ENCODE peak calls at places on chromosomes 5 and 9, in eight cellular contexts. One of them, this sample, is unnamed.

GRCh38 chr5:37840036-37840909 is at the start of gene GDNF:
- DNase-seq in Peyer's patch: no peak
- DNase-seq in midbrain: peak
- DNase-seq in endodermal cell: peak
- DNase-seq in activated CD8-positive, alpha-beta memory T cell treated with anti-CD3 and anti-CD28 coated beads for 24 hours: no peak
- DNase-seq in A673: peak
- DNase-seq in hippocampal formation: peak
- DNase-seq in stimulated activated CD4-positive, alpha-beta T cell treated with anti-CD3 and anti-CD28 coated beads, Interleukin-15, amount 100 ng/mL, for 48 hours: no peak
- DNase-seq in this sample: peak

GRCh38 chr5:80346055-80346454 is 26.3 kb downstream of the SPZ1 start:
- DNase-seq in Peyer's patch: peak
- DNase-seq in stimulated activated CD4-positive, alpha-beta T cell treated with anti-CD3 and anti-CD28 coated beads, Interleukin-15, amount 100 ng/mL, for 48 hours: no peak
- DNase-seq in endodermal cell: peak
- DNase-seq in activated CD8-positive, alpha-beta memory T cell treated with anti-CD3 and anti-CD28 coated beads for 24 hours: no peak
- DNase-seq in midbrain: peak
- DNase-seq in hippocampal formation: no peak
- DNase-seq in A673: peak
- DNase-seq in this sample: peak

GRCh38 chr9:22030101-22030598 is 21.0 kb upstream of the CDKN2B start:
- DNase-seq in endodermal cell: no peak
- DNase-seq in midbrain: no peak
- DNase-seq in activated CD8-positive, alpha-beta memory T cell treated with anti-CD3 and anti-CD28 coated beads for 24 hours: no peak
- DNase-seq in hippocampal formation: no peak
- DNase-seq in stimulated activated CD4-positive, alpha-beta T cell treated with anti-CD3 and anti-CD28 coated beads, Interleukin-15, amount 100 ng/mL, for 48 hours: no peak
- DNase-seq in Peyer's patch: no peak
- DNase-seq in A673: no peak
- DNase-seq in this sample: no peak

GRCh38 chr5:98774192-98775046 is 956 bp downstream of the RGMB start:
- DNase-seq in midbrain: no peak
- DNase-seq in stimulated activated CD4-positive, alpha-beta T cell treated with anti-CD3 and anti-CD28 coated beads, Interleukin-15, amount 100 ng/mL, for 48 hours: no peak
- DNase-seq in Peyer's patch: peak
- DNase-seq in hippocampal formation: peak
- DNase-seq in A673: peak
- DNase-seq in endodermal cell: peak
- DNase-seq in activated CD8-positive, alpha-beta memory T cell treated with anti-CD3 and anti-CD28 coated beads for 24 hours: peak
- DNase-seq in this sample: peak

GRCh38 chr5:96629774-96630173 is 32.4 kb upstream of the CAST start:
- DNase-seq in A673: peak
- DNase-seq in endodermal cell: no peak
- DNase-seq in activated CD8-positive, alpha-beta memory T cell treated with anti-CD3 and anti-CD28 coated beads for 24 hours: no peak
- DNase-seq in hippocampal formation: no peak
- DNase-seq in midbrain: no peak
- DNase-seq in Peyer's patch: no peak
- DNase-seq in stimulated activated CD4-positive, alpha-beta T cell treated with anti-CD3 and anti-CD28 coated beads, Interleukin-15, amount 100 ng/mL, for 48 hours: no peak
- DNase-seq in this sample: peak

GRCh38 chr5:178433273-178433775 is 156.9 kb downstream of the COL23A1 start:
- DNase-seq in stimulated activated CD4-positive, alpha-beta T cell treated with anti-CD3 and anti-CD28 coated beads, Interleukin-15, amount 100 ng/mL, for 48 hours: no peak
- DNase-seq in midbrain: no peak
- DNase-seq in Peyer's patch: no peak
- DNase-seq in A673: no peak
- DNase-seq in hippocampal formation: no peak
- DNase-seq in activated CD8-positive, alpha-beta memory T cell treated with anti-CD3 and anti-CD28 coated beads for 24 hours: peak
- DNase-seq in endodermal cell: peak
- DNase-seq in this sample: no peak

GRCh38 chr5:150339165-150339564 is 18.3 kb upstream of the TCOF1 start:
- DNase-seq in midbrain: peak
- DNase-seq in activated CD8-positive, alpha-beta memory T cell treated with anti-CD3 and anti-CD28 coated beads for 24 hours: no peak
- DNase-seq in endodermal cell: no peak
- DNase-seq in Peyer's patch: no peak
- DNase-seq in hippocampal formation: peak
- DNase-seq in stimulated activated CD4-positive, alpha-beta T cell treated with anti-CD3 and anti-CD28 coated beads, Interleukin-15, amount 100 ng/mL, for 48 hours: no peak
- DNase-seq in A673: no peak
- DNase-seq in this sample: peak

GRCh38 chr5:27810458-27810857 is 772.1 kb upstream of the CDH9 start:
- DNase-seq in midbrain: no peak
- DNase-seq in stimulated activated CD4-positive, alpha-beta T cell treated with anti-CD3 and anti-CD28 coated beads, Interleukin-15, amount 100 ng/mL, for 48 hours: no peak
- DNase-seq in A673: peak
- DNase-seq in endodermal cell: no peak
- DNase-seq in hippocampal formation: no peak
- DNase-seq in activated CD8-positive, alpha-beta memory T cell treated with anti-CD3 and anti-CD28 coated beads for 24 hours: no peak
- DNase-seq in Peyer's patch: no peak
- DNase-seq in this sample: no peak

GRCh38 chr5:1874820-1875219 is 7.9 kb downstream of the IRX4 start:
- DNase-seq in activated CD8-positive, alpha-beta memory T cell treated with anti-CD3 and anti-CD28 coated beads for 24 hours: no peak
- DNase-seq in endodermal cell: peak
- DNase-seq in midbrain: no peak
- DNase-seq in Peyer's patch: no peak
- DNase-seq in stimulated activated CD4-positive, alpha-beta T cell treated with anti-CD3 and anti-CD28 coated beads, Interleukin-15, amount 100 ng/mL, for 48 hours: no peak
- DNase-seq in A673: peak
- DNase-seq in hippocampal formation: no peak
- DNase-seq in this sample: peak

GRCh38 chr5:126015244-126016054 is 407.8 kb upstream of the GRAMD2B start:
- DNase-seq in A673: no peak
- DNase-seq in stimulated activated CD4-positive, alpha-beta T cell treated with anti-CD3 and anti-CD28 coated beads, Interleukin-15, amount 100 ng/mL, for 48 hours: no peak
- DNase-seq in midbrain: peak
- DNase-seq in hippocampal formation: peak
- DNase-seq in activated CD8-positive, alpha-beta memory T cell treated with anti-CD3 and anti-CD28 coated beads for 24 hours: no peak
- DNase-seq in endodermal cell: no peak
- DNase-seq in Peyer's patch: no peak
- DNase-seq in this sample: peak

GRCh38 chr5:9115093-9115492 is 430.8 kb downstream of the SEMA5A start:
- DNase-seq in A673: no peak
- DNase-seq in stimulated activated CD4-positive, alpha-beta T cell treated with anti-CD3 and anti-CD28 coated beads, Interleukin-15, amount 100 ng/mL, for 48 hours: no peak
- DNase-seq in hippocampal formation: no peak
- DNase-seq in activated CD8-positive, alpha-beta memory T cell treated with anti-CD3 and anti-CD28 coated beads for 24 hours: no peak
- DNase-seq in endodermal cell: no peak
- DNase-seq in midbrain: no peak
- DNase-seq in Peyer's patch: no peak
- DNase-seq in this sample: no peak

GRCh38 chr5:121968910-121969607 is 7.3 kb downstream of the SRFBP1 start:
- DNase-seq in activated CD8-positive, alpha-beta memory T cell treated with anti-CD3 and anti-CD28 coated beads for 24 hours: no peak
- DNase-seq in Peyer's patch: no peak
- DNase-seq in stimulated activated CD4-positive, alpha-beta T cell treated with anti-CD3 and anti-CD28 coated beads, Interleukin-15, amount 100 ng/mL, for 48 hours: no peak
- DNase-seq in A673: peak
- DNase-seq in endodermal cell: no peak
- DNase-seq in hippocampal formation: no peak
- DNase-seq in midbrain: no peak
- DNase-seq in this sample: peak

GRCh38 chr5:35246411-35246810 is 16.1 kb upstream of the PRLR start:
- DNase-seq in activated CD8-positive, alpha-beta memory T cell treated with anti-CD3 and anti-CD28 coated beads for 24 hours: no peak
- DNase-seq in Peyer's patch: no peak
- DNase-seq in stimulated activated CD4-positive, alpha-beta T cell treated with anti-CD3 and anti-CD28 coated beads, Interleukin-15, amount 100 ng/mL, for 48 hours: no peak
- DNase-seq in hippocampal formation: no peak
- DNase-seq in A673: no peak
- DNase-seq in midbrain: no peak
- DNase-seq in endodermal cell: no peak
- DNase-seq in this sample: peak

GRCh38 chr9:89719202-89719601 is 114.4 kb downstream of the GADD45G start:
- DNase-seq in A673: no peak
- DNase-seq in endodermal cell: no peak
- DNase-seq in midbrain: no peak
- DNase-seq in activated CD8-positive, alpha-beta memory T cell treated with anti-CD3 and anti-CD28 coated beads for 24 hours: no peak
- DNase-seq in hippocampal formation: no peak
- DNase-seq in stimulated activated CD4-positive, alpha-beta T cell treated with anti-CD3 and anti-CD28 coated beads, Interleukin-15, amount 100 ng/mL, for 48 hours: no peak
- DNase-seq in Peyer's patch: no peak
- DNase-seq in this sample: no peak

GRCh38 chr9:90880669-90881068 is 79.0 kb downstream of the SYK start:
- DNase-seq in stimulated activated CD4-positive, alpha-beta T cell treated with anti-CD3 and anti-CD28 coated beads, Interleukin-15, amount 100 ng/mL, for 48 hours: no peak
- DNase-seq in hippocampal formation: no peak
- DNase-seq in endodermal cell: no peak
- DNase-seq in activated CD8-positive, alpha-beta memory T cell treated with anti-CD3 and anti-CD28 coated beads for 24 hours: peak
- DNase-seq in Peyer's patch: no peak
- DNase-seq in A673: no peak
- DNase-seq in midbrain: no peak
- DNase-seq in this sample: no peak

GRCh38 chr5:41510176-41510831 is at the start of gene PLCXD3:
- DNase-seq in stimulated activated CD4-positive, alpha-beta T cell treated with anti-CD3 and anti-CD28 coated beads, Interleukin-15, amount 100 ng/mL, for 48 hours: no peak
- DNase-seq in A673: peak
- DNase-seq in midbrain: no peak
- DNase-seq in hippocampal formation: no peak
- DNase-seq in activated CD8-positive, alpha-beta memory T cell treated with anti-CD3 and anti-CD28 coated beads for 24 hours: no peak
- DNase-seq in endodermal cell: peak
- DNase-seq in Peyer's patch: no peak
- DNase-seq in this sample: peak

GRCh38 chr9:27280249-27280648 is 16.7 kb downstream of the EQTN start:
- DNase-seq in stimulated activated CD4-positive, alpha-beta T cell treated with anti-CD3 and anti-CD28 coated beads, Interleukin-15, amount 100 ng/mL, for 48 hours: no peak
- DNase-seq in activated CD8-positive, alpha-beta memory T cell treated with anti-CD3 and anti-CD28 coated beads for 24 hours: no peak
- DNase-seq in endodermal cell: no peak
- DNase-seq in Peyer's patch: no peak
- DNase-seq in A673: no peak
- DNase-seq in hippocampal formation: no peak
- DNase-seq in midbrain: no peak
- DNase-seq in this sample: no peak

GRCh38 chr5:109740329-109740728 is 50.6 kb downstream of the MAN2A1 start:
- DNase-seq in activated CD8-positive, alpha-beta memory T cell treated with anti-CD3 and anti-CD28 coated beads for 24 hours: no peak
- DNase-seq in midbrain: no peak
- DNase-seq in stimulated activated CD4-positive, alpha-beta T cell treated with anti-CD3 and anti-CD28 coated beads, Interleukin-15, amount 100 ng/mL, for 48 hours: no peak
- DNase-seq in A673: no peak
- DNase-seq in endodermal cell: peak
- DNase-seq in Peyer's patch: no peak
- DNase-seq in hippocampal formation: no peak
- DNase-seq in this sample: peak

GRCh38 chr9:125984461-125984860 is 237.3 kb downstream of the PBX3 start:
- DNase-seq in hippocampal formation: no peak
- DNase-seq in A673: no peak
- DNase-seq in stimulated activated CD4-positive, alpha-beta T cell treated with anti-CD3 and anti-CD28 coated beads, Interleukin-15, amount 100 ng/mL, for 48 hours: no peak
- DNase-seq in Peyer's patch: no peak
- DNase-seq in activated CD8-positive, alpha-beta memory T cell treated with anti-CD3 and anti-CD28 coated beads for 24 hours: no peak
- DNase-seq in midbrain: no peak
- DNase-seq in endodermal cell: peak
- DNase-seq in this sample: no peak

GRCh38 chr5:88390007-88390385 is 121.4 kb upstream of the TMEM161B start:
- DNase-seq in stimulated activated CD4-positive, alpha-beta T cell treated with anti-CD3 and anti-CD28 coated beads, Interleukin-15, amount 100 ng/mL, for 48 hours: no peak
- DNase-seq in Peyer's patch: no peak
- DNase-seq in endodermal cell: no peak
- DNase-seq in A673: no peak
- DNase-seq in activated CD8-positive, alpha-beta memory T cell treated with anti-CD3 and anti-CD28 coated beads for 24 hours: no peak
- DNase-seq in hippocampal formation: peak
- DNase-seq in midbrain: no peak
- DNase-seq in this sample: peak

GRCh38 chr5:170749911-170750431 is 33.6 kb upstream of the GABRP start:
- DNase-seq in A673: no peak
- DNase-seq in midbrain: no peak
- DNase-seq in hippocampal formation: no peak
- DNase-seq in Peyer's patch: no peak
- DNase-seq in activated CD8-positive, alpha-beta memory T cell treated with anti-CD3 and anti-CD28 coated beads for 24 hours: no peak
- DNase-seq in endodermal cell: peak
- DNase-seq in stimulated activated CD4-positive, alpha-beta T cell treated with anti-CD3 and anti-CD28 coated beads, Interleukin-15, amount 100 ng/mL, for 48 hours: no peak
- DNase-seq in this sample: peak

GRCh38 chr9:132351404-132352050 is 3.3 kb downstream of the SETX start:
- DNase-seq in endodermal cell: peak
- DNase-seq in hippocampal formation: no peak
- DNase-seq in midbrain: no peak
- DNase-seq in stimulated activated CD4-positive, alpha-beta T cell treated with anti-CD3 and anti-CD28 coated beads, Interleukin-15, amount 100 ng/mL, for 48 hours: no peak
- DNase-seq in Peyer's patch: no peak
- DNase-seq in activated CD8-positive, alpha-beta memory T cell treated with anti-CD3 and anti-CD28 coated beads for 24 hours: no peak
- DNase-seq in A673: no peak
- DNase-seq in this sample: no peak

GRCh38 chr9:134167530-134167931 is 3.2 kb upstream of the RNU6ATAC start:
- DNase-seq in hippocampal formation: no peak
- DNase-seq in Peyer's patch: no peak
- DNase-seq in activated CD8-positive, alpha-beta memory T cell treated with anti-CD3 and anti-CD28 coated beads for 24 hours: no peak
- DNase-seq in stimulated activated CD4-positive, alpha-beta T cell treated with anti-CD3 and anti-CD28 coated beads, Interleukin-15, amount 100 ng/mL, for 48 hours: no peak
- DNase-seq in midbrain: no peak
- DNase-seq in endodermal cell: no peak
- DNase-seq in A673: no peak
- DNase-seq in this sample: no peak

GRCh38 chr5:149617760-149618306 is 36.5 kb downstream of the ARHGEF37 start:
- DNase-seq in stimulated activated CD4-positive, alpha-beta T cell treated with anti-CD3 and anti-CD28 coated beads, Interleukin-15, amount 100 ng/mL, for 48 hours: no peak
- DNase-seq in endodermal cell: no peak
- DNase-seq in midbrain: no peak
- DNase-seq in hippocampal formation: no peak
- DNase-seq in A673: no peak
- DNase-seq in Peyer's patch: peak
- DNase-seq in activated CD8-positive, alpha-beta memory T cell treated with anti-CD3 and anti-CD28 coated beads for 24 hours: no peak
- DNase-seq in this sample: no peak

GRCh38 chr9:70553718-70554673 is 139.5 kb upstream of the KLF9 start:
- DNase-seq in endodermal cell: peak
- DNase-seq in A673: peak
- DNase-seq in hippocampal formation: no peak
- DNase-seq in stimulated activated CD4-positive, alpha-beta T cell treated with anti-CD3 and anti-CD28 coated beads, Interleukin-15, amount 100 ng/mL, for 48 hours: no peak
- DNase-seq in Peyer's patch: no peak
- DNase-seq in midbrain: peak
- DNase-seq in activated CD8-positive, alpha-beta memory T cell treated with anti-CD3 and anti-CD28 coated beads for 24 hours: no peak
- DNase-seq in this sample: no peak

GRCh38 chr5:132751444-132751843 is 4.2 kb downstream of the CCNI2 start:
- DNase-seq in A673: peak
- DNase-seq in activated CD8-positive, alpha-beta memory T cell treated with anti-CD3 and anti-CD28 coated beads for 24 hours: no peak
- DNase-seq in stimulated activated CD4-positive, alpha-beta T cell treated with anti-CD3 and anti-CD28 coated beads, Interleukin-15, amount 100 ng/mL, for 48 hours: peak
- DNase-seq in hippocampal formation: no peak
- DNase-seq in Peyer's patch: no peak
- DNase-seq in endodermal cell: no peak
- DNase-seq in midbrain: no peak
- DNase-seq in this sample: no peak

GRCh38 chr9:70880523-70880922 is 240.9 kb downstream of the TRPM3 start:
- DNase-seq in A673: no peak
- DNase-seq in activated CD8-positive, alpha-beta memory T cell treated with anti-CD3 and anti-CD28 coated beads for 24 hours: no peak
- DNase-seq in stimulated activated CD4-positive, alpha-beta T cell treated with anti-CD3 and anti-CD28 coated beads, Interleukin-15, amount 100 ng/mL, for 48 hours: no peak
- DNase-seq in Peyer's patch: no peak
- DNase-seq in endodermal cell: no peak
- DNase-seq in hippocampal formation: no peak
- DNase-seq in midbrain: no peak
- DNase-seq in this sample: no peak

GRCh38 chr5:151106073-151106472 is 25.2 kb upstream of the TNIP1 start:
- DNase-seq in midbrain: no peak
- DNase-seq in Peyer's patch: no peak
- DNase-seq in stimulated activated CD4-positive, alpha-beta T cell treated with anti-CD3 and anti-CD28 coated beads, Interleukin-15, amount 100 ng/mL, for 48 hours: no peak
- DNase-seq in activated CD8-positive, alpha-beta memory T cell treated with anti-CD3 and anti-CD28 coated beads for 24 hours: no peak
- DNase-seq in endodermal cell: no peak
- DNase-seq in A673: no peak
- DNase-seq in hippocampal formation: no peak
- DNase-seq in this sample: no peak

GRCh38 chr9:108766786-108767185 is 89.0 kb downstream of the ACTL7B start:
- DNase-seq in stimulated activated CD4-positive, alpha-beta T cell treated with anti-CD3 and anti-CD28 coated beads, Interleukin-15, amount 100 ng/mL, for 48 hours: no peak
- DNase-seq in hippocampal formation: no peak
- DNase-seq in Peyer's patch: no peak
- DNase-seq in A673: no peak
- DNase-seq in endodermal cell: peak
- DNase-seq in activated CD8-positive, alpha-beta memory T cell treated with anti-CD3 and anti-CD28 coated beads for 24 hours: no peak
- DNase-seq in midbrain: no peak
- DNase-seq in this sample: peak

GRCh38 chr5:158777647-158778368 is 321.9 kb downstream of the EBF1 start:
- DNase-seq in midbrain: no peak
- DNase-seq in stimulated activated CD4-positive, alpha-beta T cell treated with anti-CD3 and anti-CD28 coated beads, Interleukin-15, amount 100 ng/mL, for 48 hours: no peak
- DNase-seq in activated CD8-positive, alpha-beta memory T cell treated with anti-CD3 and anti-CD28 coated beads for 24 hours: no peak
- DNase-seq in endodermal cell: no peak
- DNase-seq in Peyer's patch: no peak
- DNase-seq in A673: no peak
- DNase-seq in hippocampal formation: no peak
- DNase-seq in this sample: no peak

GRCh38 chr9:38232895-38233294 is 159.6 kb upstream of the ALDH1B1 start:
- DNase-seq in A673: no peak
- DNase-seq in Peyer's patch: no peak
- DNase-seq in activated CD8-positive, alpha-beta memory T cell treated with anti-CD3 and anti-CD28 coated beads for 24 hours: peak
- DNase-seq in stimulated activated CD4-positive, alpha-beta T cell treated with anti-CD3 and anti-CD28 coated beads, Interleukin-15, amount 100 ng/mL, for 48 hours: no peak
- DNase-seq in midbrain: no peak
- DNase-seq in hippocampal formation: no peak
- DNase-seq in endodermal cell: peak
- DNase-seq in this sample: peak

GRCh38 chr9:129289131-129289731 is 111.2 kb upstream of the IER5L start:
- DNase-seq in stimulated activated CD4-positive, alpha-beta T cell treated with anti-CD3 and anti-CD28 coated beads, Interleukin-15, amount 100 ng/mL, for 48 hours: no peak
- DNase-seq in A673: no peak
- DNase-seq in hippocampal formation: no peak
- DNase-seq in endodermal cell: peak
- DNase-seq in Peyer's patch: no peak
- DNase-seq in midbrain: no peak
- DNase-seq in activated CD8-positive, alpha-beta memory T cell treated with anti-CD3 and anti-CD28 coated beads for 24 hours: no peak
- DNase-seq in this sample: no peak

GRCh38 chr5:1041225-1042186 is 32.9 kb downstream of the NKD2 start:
- DNase-seq in stimulated activated CD4-positive, alpha-beta T cell treated with anti-CD3 and anti-CD28 coated beads, Interleukin-15, amount 100 ng/mL, for 48 hours: no peak
- DNase-seq in endodermal cell: no peak
- DNase-seq in hippocampal formation: no peak
- DNase-seq in A673: no peak
- DNase-seq in midbrain: no peak
- DNase-seq in Peyer's patch: no peak
- DNase-seq in activated CD8-positive, alpha-beta memory T cell treated with anti-CD3 and anti-CD28 coated beads for 24 hours: no peak
- DNase-seq in this sample: no peak

GRCh38 chr9:102435427-102435826 is 559.7 kb upstream of the CYLC2 start:
- DNase-seq in activated CD8-positive, alpha-beta memory T cell treated with anti-CD3 and anti-CD28 coated beads for 24 hours: no peak
- DNase-seq in Peyer's patch: no peak
- DNase-seq in stimulated activated CD4-positive, alpha-beta T cell treated with anti-CD3 and anti-CD28 coated beads, Interleukin-15, amount 100 ng/mL, for 48 hours: no peak
- DNase-seq in A673: no peak
- DNase-seq in hippocampal formation: no peak
- DNase-seq in endodermal cell: no peak
- DNase-seq in midbrain: no peak
- DNase-seq in this sample: no peak

This sample was measured in NCI-H69.